ENCODE peak calls at places on chromosomes 13 and 19, in eight cellular contexts. S is aorta; D is stomach; W is ovary; A is HS-5; Y is CD8-positive, alpha-beta memory T cell; B is KG1; V is stimulated activated naive B cell treated with anti-CD40 and anti-IgM and Interleukin-4, amounts not matched to agents 10 μg/mL and 1 μg/mL and 100 μg/mL, for 72 hours. X is an unnamed sample.

GRCh38 chr13:108948269-108948671 is 318.9 kb downstream of the MYO16 start:
- DNase-seq in B (no peak), Y (no peak), A (no peak), V (no peak), D (no peak), W (no peak), S (no peak), X (no peak)

GRCh38 chr19:18377026-18377425 is 8.9 kb upstream of the GDF15 start:
- DNase-seq in A (no peak), B (no peak), Y (no peak), V (no peak), D (peak), W (no peak), S (no peak), X (no peak)

GRCh38 chr13:30020726-30021312 is 170.4 kb upstream of the UBL3 start:
- DNase-seq in A (no peak), D (no peak), Y (no peak), W (no peak), S (no peak), B (no peak), V (no peak), X (no peak)

GRCh38 chr19:19686580-19686979 is 17.9 kb downstream of the ZNF101 start:
- DNase-seq in Y (no peak), A (no peak), B (no peak), W (no peak), V (no peak), D (no peak), S (no peak), X (no peak)

GRCh38 chr19:3518669-3519068 is 12.6 kb downstream of the FZR1 start:
- DNase-seq in V (no peak), S (no peak), W (no peak), Y (no peak), D (no peak), B (no peak), A (no peak), X (no peak)

GRCh38 chr19:31049431-31049830 is 299.8 kb downstream of the TSHZ3 start:
- DNase-seq in A (no peak), D (no peak), V (no peak), B (no peak), Y (no peak), S (no peak), W (no peak), X (no peak)

GRCh38 chr19:48683349-48683748 is 10.5 kb upstream of the NTN5 start:
- DNase-seq in S (peak), A (no peak), Y (no peak), W (no peak), D (no peak), V (no peak), B (no peak), X (peak)

GRCh38 chr19:47432091-47432490 is 12.8 kb upstream of the MEIS3 start:
- DNase-seq in Y (no peak), A (no peak), V (no peak), W (no peak), B (no peak), S (no peak), D (no peak), X (no peak)

GRCh38 chr19:33514885-33515485 is 6.6 kb downstream of the PEPD start:
- DNase-seq in W (no peak), V (no peak), A (no peak), Y (no peak), D (no peak), B (no peak), S (no peak), X (peak)

GRCh38 chr13:108610517-108610916 is 18.9 kb upstream of the MYO16 start:
- DNase-seq in D (no peak), W (no peak), B (no peak), V (no peak), S (no peak), Y (no peak), A (no peak), X (no peak)

X was measured in psoas muscle.